ENCODE peak calls at places on chromosomes 11 and 22, in six cellular contexts. I, G, H, E, Y and C are unnamed samples.

GRCh38 chr11:128595775-128596174 is 8.4 kb upstream of the ETS1 start:
- DNase-seq in I (no peak), G (no peak), H (no peak), E (no peak), Y (no peak), C (no peak)

GRCh38 chr11:56642339-56642738 is at the start of gene OR5AP2:
- DNase-seq in I (no peak), G (no peak), H (no peak), E (no peak), Y (no peak), C (no peak)

GRCh38 chr11:128720522-128720985 is 26.7 kb downstream of the FLI1 start:
- DNase-seq in I (peak), G (peak), H (peak), E (no peak), Y (peak), C (peak)

GRCh38 chr22:46734830-46735453 is 3.1 kb downstream of the CERK start:
- DNase-seq in I (peak), G (peak), H (no peak), E (no peak), Y (no peak), C (peak)

GRCh38 chr11:69891421-69892236 is 72.4 kb upstream of the FGF3 start:
- DNase-seq in I (no peak), G (no peak), H (no peak), E (no peak), Y (no peak), C (no peak)

GRCh38 chr22:27247691-27248434 is 553.7 kb downstream of the MN1 start:
- DNase-seq in I (no peak), G (no peak), H (no peak), E (no peak), Y (no peak), C (no peak)

GRCh38 chr11:70788247-70789022 is 390.1 kb downstream of the CTTN start:
- DNase-seq in I (no peak), G (no peak), H (peak), E (no peak), Y (no peak), C (no peak)

GRCh38 chr22:45233386-45233785 is 7.3 kb downstream of the KIAA0930 start:
- DNase-seq in I (no peak), G (no peak), H (no peak), E (no peak), Y (no peak), C (no peak)

GRCh38 chr11:88169881-88170280 is 5.4 kb downstream of the RAB38 start:
- DNase-seq in I (no peak), G (no peak), H (no peak), E (no peak), Y (no peak), C (no peak)

GRCh38 chr11:67441731-67442401 is 1.4 kb downstream of the CORO1B start:
- DNase-seq in I (no peak), G (no peak), H (no peak), E (no peak), Y (no peak), C (peak)

GRCh38 chr22:47943729-47944700 is 1181.6 kb downstream of the TBC1D22A start:
- DNase-seq in I (no peak), G (no peak), H (no peak), E (no peak), Y (no peak), C (no peak)

GRCh38 chr11:101516546-101516945 is 67.3 kb downstream of the TRPC6 start:
- DNase-seq in I (peak), G (no peak), H (peak), E (no peak), Y (peak), C (no peak)

GRCh38 chr11:94546886-94547285 is 3.2 kb downstream of the FUT4 start:
- DNase-seq in I (no peak), G (no peak), H (no peak), E (no peak), Y (no peak), C (no peak)

GRCh38 chr11:10275714-10276113 is 18.3 kb downstream of the SBF2 start:
- DNase-seq in I (no peak), G (no peak), H (no peak), E (no peak), Y (no peak), C (no peak)

GRCh38 chr22:30823015-30823370 is 128.3 kb downstream of the OSBP2 start:
- DNase-seq in I (peak), G (no peak), H (peak), E (no peak), Y (peak), C (no peak)

GRCh38 chr11:27471588-27472397 is 797 bp downstream of the LGR4 start:
- DNase-seq in I (peak), G (no peak), H (peak), E (peak), Y (peak), C (peak)

GRCh38 chr11:48109046-48109666 is 107.5 kb upstream of the OR4B1 start:
- DNase-seq in I (no peak), G (no peak), H (no peak), E (no peak), Y (no peak), C (peak)

GRCh38 chr11:6705905-6706535 is 22.9 kb upstream of the MRPL17 start:
- DNase-seq in I (peak), G (no peak), H (peak), E (no peak), Y (peak), C (peak)

GRCh38 chr22:29044657-29045176 is 16.9 kb downstream of the C22orf31 start:
- DNase-seq in I (no peak), G (no peak), H (no peak), E (no peak), Y (no peak), C (no peak)

GRCh38 chr22:48929276-48929790 is 898.3 kb downstream of the BRD1 start:
- DNase-seq in I (peak), G (no peak), H (no peak), E (no peak), Y (no peak), C (no peak)

GRCh38 chr11:115660072-115660805 is 156.0 kb upstream of the CADM1 start:
- DNase-seq in I (peak), G (no peak), H (peak), E (no peak), Y (peak), C (no peak)

GRCh38 chr22:19052941-19053551 is 69.2 kb downstream of the DGCR2 start:
- DNase-seq in I (no peak), G (no peak), H (peak), E (no peak), Y (no peak), C (no peak)

GRCh38 chr11:120752668-120753067 is 241.1 kb downstream of the GRIK4 start:
- DNase-seq in I (peak), G (no peak), H (no peak), E (no peak), Y (no peak), C (no peak)

GRCh38 chr11:93939084-93939780 is 81.9 kb upstream of the HEPHL1 start:
- DNase-seq in I (no peak), G (no peak), H (no peak), E (no peak), Y (no peak), C (no peak)

GRCh38 chr11:106551744-106552671 is 466.3 kb downstream of the GUCY1A2 start:
- DNase-seq in I (peak), G (no peak), H (no peak), E (no peak), Y (no peak), C (no peak)